ENCODE peak calls at places on chromosomes 16 and 17, in ten cellular contexts. C is CD4-positive, alpha-beta T cell; F is cardiac muscle cell; U is fibroblast of mammary gland; D is HuH-7.5; B is GM04504; J is sigmoid colon; Q is aorta; A is A549; X is GM18507. H is an unnamed sample.

GRCh38 chr17:32249475-32249874 is 16.2 kb upstream of the RHBDL3 start:
- DNase-seq in J (no peak), D (no peak), U (no peak), F (no peak), X (no peak), Q (no peak), B (no peak), C (no peak), A (no peak), H (no peak)

GRCh38 chr16:17129971-17130370 is 340.8 kb downstream of the XYLT1 start:
- DNase-seq in C (no peak), Q (no peak), J (no peak), X (no peak), D (no peak), F (no peak), B (no peak), U (no peak), A (no peak), H (no peak)

GRCh38 chr17:59372138-59372751 is 40.8 kb downstream of the YPEL2 start:
- DNase-seq in C (no peak), F (peak; percentile 88), D (no peak), B (peak; percentile 46), X (no peak), Q (peak; percentile 79), A (no peak), J (peak; percentile 86), U (peak; percentile 78), H (no peak)

GRCh38 chr17:33725675-33726271 is 432.7 kb upstream of the ASIC2 start:
- DNase-seq in D (peak; percentile 12), F (peak; percentile 37), B (peak; percentile 5), X (peak; percentile 12), U (peak; percentile 17), C (no peak), J (no peak), Q (peak; percentile 48), A (peak; percentile 43), H (peak; percentile 48)

GRCh38 chr17:48738803-48739526 is 10.4 kb upstream of the HOXB13 start:
- DNase-seq in C (no peak), F (no peak), X (no peak), Q (no peak), B (no peak), U (no peak), A (no peak), J (peak; percentile 39), D (no peak), H (no peak)

GRCh38 chr17:82608816-82609215 is 39.4 kb downstream of the WDR45B start:
- DNase-seq in A (no peak), X (no peak), C (no peak), Q (no peak), B (no peak), F (no peak), J (no peak), D (no peak), U (no peak), H (no peak)

GRCh38 chr16:7313170-7313569 is 19.5 kb upstream of the RBFOX1 start:
- DNase-seq in A (peak; percentile 10), B (no peak), Q (no peak), J (no peak), U (no peak), C (no peak), F (no peak), D (no peak), X (no peak), H (no peak)

GRCh38 chr17:63843387-63844292 is 1.2 kb upstream of the SMARCD2 start:
- DNase-seq in B (peak; percentile 67), X (no peak), Q (peak; percentile 81), J (peak; percentile 89), C (no peak), F (peak; percentile 96), D (no peak), U (peak; percentile 86), A (peak; percentile 57), H (peak; percentile 27)

GRCh38 chr17:13508916-13509315 is 92.8 kb downstream of the HS3ST3A1 start:
- DNase-seq in A (no peak), C (no peak), F (peak; percentile 56), X (no peak), B (no peak), Q (no peak), U (peak; percentile 20), J (no peak), D (no peak), H (no peak)